ENCODE peak calls at places on chromosome 18, in seven cellular contexts. M, I, E, V, Z, J and O are unnamed samples.

GRCh38 chr18:12246849-12247808 is 7.0 kb upstream of the CIDEA start:
- DNase-seq in M (no peak), E (no peak), Z (no peak), V (no peak), I (no peak), J (no peak), O (peak; percentile 56)

GRCh38 chr18:45295388-45295787 is 319.9 kb upstream of the SLC14A2 start:
- DNase-seq in M (no peak), I (no peak), E (no peak), J (no peak), V (no peak), Z (no peak), O (no peak)

GRCh38 chr18:26429535-26429934 is 118.8 kb downstream of the KCTD1 start:
- DNase-seq in E (no peak), J (peak; percentile 71), Z (no peak), V (no peak), I (no peak), M (no peak), O (peak; percentile 62)

GRCh38 chr18:79717555-79718074 is 38.0 kb downstream of the CTDP1 start:
- DNase-seq in Z (no peak), J (no peak), V (no peak), E (no peak), I (no peak), M (no peak), O (no peak)

GRCh38 chr18:56402872-56403516 is 235.4 kb downstream of the TXNL1 start:
- DNase-seq in Z (no peak), I (no peak), M (no peak), E (no peak), V (no peak), J (peak; percentile 72), O (no peak)

GRCh38 chr18:24111936-24112335 is 26.9 kb upstream of the CABYR start:
- DNase-seq in M (no peak), I (no peak), J (no peak), V (no peak), Z (no peak), E (no peak), O (no peak)

GRCh38 chr18:57772387-57772799 is 30.7 kb downstream of the ATP8B1 start:
- DNase-seq in Z (no peak), M (no peak), E (no peak), V (no peak), I (no peak), J (no peak), O (peak; percentile 66)

GRCh38 chr18:60452424-60452823 is 79.8 kb upstream of the MC4R start:
- DNase-seq in V (no peak), M (no peak), Z (no peak), E (no peak), I (no peak), J (peak; percentile 20), O (no peak)

GRCh38 chr18:44729631-44730101 is 49.0 kb downstream of the SETBP1 start:
- DNase-seq in Z (peak; percentile 52), J (no peak), E (no peak), I (no peak), V (no peak), M (no peak), O (peak; percentile 71)

GRCh38 chr18:27202771-27203170 is 17.7 kb upstream of the CHST9 start:
- DNase-seq in V (no peak), Z (no peak), M (no peak), J (no peak), E (no peak), I (no peak), O (no peak)

GRCh38 chr18:42100917-42101316 is 145.9 kb downstream of the PIK3C3 start:
- DNase-seq in I (no peak), J (no peak), V (no peak), M (no peak), Z (no peak), E (no peak), O (peak; percentile 11)

GRCh38 chr18:13616041-13616440 is 110.3 kb downstream of the FAM210A start:
- DNase-seq in M (no peak), I (no peak), J (no peak), Z (no peak), V (no peak), E (no peak), O (no peak)

GRCh38 chr18:12657048-12657848 is 659 bp downstream of the SPIRE1 start:
- DNase-seq in E (peak; percentile 20), V (no peak), Z (peak; percentile 8), M (no peak), I (no peak), J (no peak), O (peak; percentile 72)

GRCh38 chr18:79544386-79544963 is 135.1 kb upstream of the CTDP1 start:
- DNase-seq in Z (no peak), I (no peak), J (no peak), E (no peak), M (no peak), V (no peak), O (no peak)

GRCh38 chr18:9997711-9998110 is 83.9 kb downstream of the VAPA start:
- DNase-seq in I (no peak), E (no peak), Z (no peak), J (no peak), V (no peak), M (no peak), O (no peak)

GRCh38 chr18:59141294-59142068 is 1.8 kb downstream of the SEC11C start:
- DNase-seq in V (no peak), E (peak; percentile 94), I (peak; percentile 24), M (no peak), J (no peak), Z (no peak), O (peak; percentile 15)